ENCODE peak calls at places on chromosomes 11 and 22, in nine cellular contexts. One of them, this sample, is unnamed.

GRCh38 chr22:25363474-25363873 is 144.0 kb downstream of the CRYBB2 start:
- DNase-seq in GM23338: no peak
- DNase-seq in fibroblast of lung: no peak
- DNase-seq in psoas muscle: no peak
- DNase-seq in endothelial cell of umbilical vein: no peak
- DNase-seq in colonic mucosa: no peak
- DNase-seq in HepG2: no peak
- DNase-seq in dorsolateral prefrontal cortex: no peak
- DNase-seq in heart right ventricle: no peak
- DNase-seq in this sample: no peak

GRCh38 chr22:43001271-43002197 is 13.4 kb downstream of the PACSIN2 start:
- DNase-seq in GM23338: no peak
- DNase-seq in fibroblast of lung: peak; percentile 51
- DNase-seq in psoas muscle: no peak
- DNase-seq in endothelial cell of umbilical vein: peak; percentile 29
- DNase-seq in colonic mucosa: no peak
- DNase-seq in HepG2: peak; percentile 54
- DNase-seq in dorsolateral prefrontal cortex: peak; percentile 28
- DNase-seq in heart right ventricle: no peak
- DNase-seq in this sample: no peak

GRCh38 chr11:92759571-92760214 is 209.8 kb upstream of the MTNR1B start:
- DNase-seq in GM23338: no peak
- DNase-seq in fibroblast of lung: no peak
- DNase-seq in psoas muscle: no peak
- DNase-seq in endothelial cell of umbilical vein: no peak
- DNase-seq in colonic mucosa: no peak
- DNase-seq in HepG2: no peak
- DNase-seq in dorsolateral prefrontal cortex: no peak
- DNase-seq in heart right ventricle: no peak
- DNase-seq in this sample: no peak

GRCh38 chr22:37631448-37632173 is 7.9 kb upstream of the SH3BP1 start:
- DNase-seq in GM23338: no peak
- DNase-seq in fibroblast of lung: no peak
- DNase-seq in psoas muscle: no peak
- DNase-seq in endothelial cell of umbilical vein: no peak
- DNase-seq in colonic mucosa: no peak
- DNase-seq in HepG2: peak; percentile 36
- DNase-seq in dorsolateral prefrontal cortex: no peak
- DNase-seq in heart right ventricle: no peak
- DNase-seq in this sample: no peak

GRCh38 chr11:45146072-45147016 is at the start of gene PRDM11:
- DNase-seq in GM23338: peak; percentile 58
- DNase-seq in fibroblast of lung: peak; percentile 75
- DNase-seq in psoas muscle: peak; percentile 93
- DNase-seq in endothelial cell of umbilical vein: peak; percentile 53
- DNase-seq in colonic mucosa: peak; percentile 46
- DNase-seq in HepG2: no peak
- DNase-seq in dorsolateral prefrontal cortex: no peak
- DNase-seq in heart right ventricle: no peak
- DNase-seq in this sample: no peak

GRCh38 chr11:114262681-114263509 is 33.3 kb upstream of the NNMT start:
- DNase-seq in GM23338: peak; percentile 72
- DNase-seq in fibroblast of lung: peak; percentile 69
- DNase-seq in psoas muscle: peak; percentile 56
- DNase-seq in endothelial cell of umbilical vein: peak; percentile 55
- DNase-seq in colonic mucosa: no peak
- DNase-seq in HepG2: peak; percentile 44
- DNase-seq in dorsolateral prefrontal cortex: peak; percentile 67
- DNase-seq in heart right ventricle: no peak
- DNase-seq in this sample: no peak

GRCh38 chr22:25167834-25168601 is 31.6 kb upstream of the CRYBB3 start:
- DNase-seq in GM23338: no peak
- DNase-seq in fibroblast of lung: no peak
- DNase-seq in psoas muscle: no peak
- DNase-seq in endothelial cell of umbilical vein: no peak
- DNase-seq in colonic mucosa: no peak
- DNase-seq in HepG2: peak; percentile 27
- DNase-seq in dorsolateral prefrontal cortex: no peak
- DNase-seq in heart right ventricle: no peak
- DNase-seq in this sample: no peak

GRCh38 chr11:30889116-30889765 is 303.1 kb upstream of the MPPED2 start:
- DNase-seq in GM23338: no peak
- DNase-seq in fibroblast of lung: peak; percentile 5
- DNase-seq in psoas muscle: no peak
- DNase-seq in endothelial cell of umbilical vein: no peak
- DNase-seq in colonic mucosa: no peak
- DNase-seq in HepG2: no peak
- DNase-seq in dorsolateral prefrontal cortex: no peak
- DNase-seq in heart right ventricle: no peak
- DNase-seq in this sample: no peak

GRCh38 chr22:46336119-46337078 is 885 bp downstream of the TRMU start:
- DNase-seq in GM23338: peak; percentile 41
- DNase-seq in fibroblast of lung: peak; percentile 2
- DNase-seq in psoas muscle: peak; percentile 65
- DNase-seq in endothelial cell of umbilical vein: peak; percentile 43
- DNase-seq in colonic mucosa: peak; percentile 43
- DNase-seq in HepG2: peak; percentile 20
- DNase-seq in dorsolateral prefrontal cortex: peak; percentile 51
- DNase-seq in heart right ventricle: peak; percentile 44
- DNase-seq in this sample: no peak

GRCh38 chr11:28618426-28618825 is 510.2 kb downstream of the METTL15 start:
- DNase-seq in GM23338: no peak
- DNase-seq in fibroblast of lung: no peak
- DNase-seq in psoas muscle: no peak
- DNase-seq in endothelial cell of umbilical vein: peak; percentile 28
- DNase-seq in colonic mucosa: no peak
- DNase-seq in HepG2: no peak
- DNase-seq in dorsolateral prefrontal cortex: no peak
- DNase-seq in heart right ventricle: no peak
- DNase-seq in this sample: no peak

GRCh38 chr11:63532799-63533475 is 3.7 kb upstream of the PLAAT4 start:
- DNase-seq in GM23338: peak; percentile 32
- DNase-seq in fibroblast of lung: no peak
- DNase-seq in psoas muscle: no peak
- DNase-seq in endothelial cell of umbilical vein: no peak
- DNase-seq in colonic mucosa: no peak
- DNase-seq in HepG2: no peak
- DNase-seq in dorsolateral prefrontal cortex: no peak
- DNase-seq in heart right ventricle: no peak
- DNase-seq in this sample: no peak

GRCh38 chr11:128507936-128508335 is 79.4 kb downstream of the ETS1 start:
- DNase-seq in GM23338: no peak
- DNase-seq in fibroblast of lung: no peak
- DNase-seq in psoas muscle: no peak
- DNase-seq in endothelial cell of umbilical vein: no peak
- DNase-seq in colonic mucosa: no peak
- DNase-seq in HepG2: no peak
- DNase-seq in dorsolateral prefrontal cortex: no peak
- DNase-seq in heart right ventricle: no peak
- DNase-seq in this sample: no peak

GRCh38 chr11:114447892-114448291 is 8.6 kb downstream of the REXO2 start:
- DNase-seq in GM23338: no peak
- DNase-seq in fibroblast of lung: peak; percentile 89
- DNase-seq in psoas muscle: no peak
- DNase-seq in endothelial cell of umbilical vein: no peak
- DNase-seq in colonic mucosa: no peak
- DNase-seq in HepG2: no peak
- DNase-seq in dorsolateral prefrontal cortex: no peak
- DNase-seq in heart right ventricle: no peak
- DNase-seq in this sample: no peak

GRCh38 chr11:65793625-65794400 is 7.0 kb downstream of the OVOL1 start:
- DNase-seq in GM23338: no peak
- DNase-seq in fibroblast of lung: no peak
- DNase-seq in psoas muscle: no peak
- DNase-seq in endothelial cell of umbilical vein: no peak
- DNase-seq in colonic mucosa: peak; percentile 68
- DNase-seq in HepG2: no peak
- DNase-seq in dorsolateral prefrontal cortex: no peak
- DNase-seq in heart right ventricle: no peak
- DNase-seq in this sample: no peak

GRCh38 chr11:118306556-118306955 is 2.0 kb downstream of the CD3E start:
- DNase-seq in GM23338: no peak
- DNase-seq in fibroblast of lung: no peak
- DNase-seq in psoas muscle: no peak
- DNase-seq in endothelial cell of umbilical vein: no peak
- DNase-seq in colonic mucosa: no peak
- DNase-seq in HepG2: no peak
- DNase-seq in dorsolateral prefrontal cortex: no peak
- DNase-seq in heart right ventricle: no peak
- DNase-seq in this sample: no peak

GRCh38 chr11:7490054-7490453 is 4.7 kb downstream of the OLFML1 start:
- DNase-seq in GM23338: no peak
- DNase-seq in fibroblast of lung: peak; percentile 76
- DNase-seq in psoas muscle: no peak
- DNase-seq in endothelial cell of umbilical vein: no peak
- DNase-seq in colonic mucosa: no peak
- DNase-seq in HepG2: no peak
- DNase-seq in dorsolateral prefrontal cortex: no peak
- DNase-seq in heart right ventricle: no peak
- DNase-seq in this sample: no peak

GRCh38 chr22:40510965-40511364 is 125.6 kb downstream of the MRTFA start:
- DNase-seq in GM23338: no peak
- DNase-seq in fibroblast of lung: no peak
- DNase-seq in psoas muscle: no peak
- DNase-seq in endothelial cell of umbilical vein: no peak
- DNase-seq in colonic mucosa: no peak
- DNase-seq in HepG2: no peak
- DNase-seq in dorsolateral prefrontal cortex: no peak
- DNase-seq in heart right ventricle: no peak
- DNase-seq in this sample: no peak
- H3K27ac ChIP-seq in GM23338: no peak overlapping the region
- H3K27ac ChIP-seq in fibroblast of lung: peak overlapping the region; percentile 79
- H3K27ac ChIP-seq in psoas muscle: peak overlapping the region; percentile 75
- H3K27ac ChIP-seq in endothelial cell of umbilical vein: no peak overlapping the region
- H3K27ac ChIP-seq in colonic mucosa: peak overlapping the region; percentile 3
- H3K27ac ChIP-seq in HepG2: no peak overlapping the region
- H3K27ac ChIP-seq in dorsolateral prefrontal cortex: peak overlapping the region; percentile 24
- H3K27ac ChIP-seq in heart right ventricle: peak overlapping the region; percentile 82
- H3K27ac ChIP-seq in this sample: peak overlapping the region; percentile 82

DNA sequence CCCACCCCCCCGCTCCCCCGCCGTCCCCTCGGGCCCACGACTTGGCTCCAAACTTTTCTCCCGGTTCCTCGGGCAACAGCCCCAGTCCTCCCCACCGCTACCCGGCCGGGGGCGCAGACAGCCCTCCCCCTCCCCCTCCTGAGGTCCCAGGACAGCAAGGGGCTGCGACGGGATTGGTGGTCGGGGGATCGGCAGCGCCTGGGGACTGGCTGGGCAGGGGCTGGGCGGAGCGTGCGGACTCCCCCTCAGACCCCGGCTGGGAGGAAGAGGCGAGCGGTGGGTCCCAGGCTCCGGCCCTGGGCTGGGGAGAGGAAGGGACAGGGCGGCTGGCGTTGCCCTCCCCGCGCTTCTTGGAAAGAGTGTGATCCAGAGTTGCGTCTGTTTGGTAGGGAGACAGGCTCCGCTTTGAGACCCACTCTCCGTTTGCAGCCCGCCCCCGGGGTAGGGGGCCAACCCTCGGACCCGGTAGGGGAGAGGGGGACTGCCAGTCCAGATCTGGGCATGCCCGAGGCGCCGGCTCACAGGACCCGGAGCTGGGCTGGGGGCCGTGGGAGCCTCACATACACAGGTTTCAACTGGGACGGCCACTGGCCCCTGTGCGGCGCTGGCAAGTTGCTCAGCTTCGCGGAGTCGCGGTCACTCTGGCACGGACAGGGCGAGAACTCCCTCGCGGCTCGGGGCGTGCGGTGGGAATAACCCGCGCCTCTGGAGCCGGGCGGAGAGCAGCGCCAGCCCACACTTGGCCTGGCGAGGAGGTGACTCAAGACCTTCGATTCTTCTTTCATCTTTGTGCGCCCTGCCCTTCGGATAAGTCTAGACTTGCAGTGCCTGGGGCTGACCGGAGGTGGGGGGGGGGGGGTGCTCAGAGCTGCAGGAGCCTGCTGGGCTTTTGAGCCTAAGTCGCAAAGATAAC is 1.0 kb downstream of the TSKU start:
- DNase-seq in GM23338: peak; percentile 94
- DNase-seq in fibroblast of lung: peak; percentile 73
- DNase-seq in psoas muscle: peak; percentile 77
- DNase-seq in endothelial cell of umbilical vein: peak; percentile 84
- DNase-seq in colonic mucosa: peak; percentile 53
- DNase-seq in HepG2: peak; percentile 79
- DNase-seq in dorsolateral prefrontal cortex: no peak
- DNase-seq in heart right ventricle: peak; percentile 61
- DNase-seq in this sample: no peak
- TF ChIP-seq CTCF in GM23338: no peak
- TF ChIP-seq CTCF in fibroblast of lung: no peak
- TF ChIP-seq CTCF in psoas muscle: no peak
- TF ChIP-seq CTCF in endothelial cell of umbilical vein: no peak
- TF ChIP-seq CTCF in colonic mucosa: no peak
- TF ChIP-seq CTCF in HepG2: no peak
- TF ChIP-seq CTCF in dorsolateral prefrontal cortex: no peak
- TF ChIP-seq CTCF in heart right ventricle: no peak
- TF ChIP-seq CTCF in this sample: no peak

DNA sequence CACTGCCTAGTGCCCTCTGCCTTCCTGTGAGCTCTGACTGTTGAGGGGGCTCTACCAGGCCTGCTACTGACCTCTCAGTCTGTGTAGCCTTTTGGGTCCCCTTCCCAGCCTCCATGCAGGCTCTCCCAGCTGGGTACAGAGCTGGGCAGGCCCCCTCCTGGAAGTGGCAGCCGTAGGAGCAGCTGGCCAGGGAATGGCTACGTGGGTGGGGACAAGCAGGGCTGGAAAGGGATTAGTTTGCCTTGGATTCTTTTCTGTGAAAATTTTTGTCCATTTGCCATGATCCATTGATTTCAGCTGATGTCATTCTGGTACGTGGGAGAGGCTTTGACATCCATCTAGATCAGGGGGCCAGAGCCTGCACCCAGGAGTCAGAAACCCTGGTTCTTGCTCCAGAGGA is 23.9 kb upstream of the NECTIN1 start:
- DNase-seq in GM23338: no peak
- DNase-seq in fibroblast of lung: no peak
- DNase-seq in psoas muscle: no peak
- DNase-seq in endothelial cell of umbilical vein: no peak
- DNase-seq in colonic mucosa: no peak
- DNase-seq in HepG2: no peak
- DNase-seq in dorsolateral prefrontal cortex: no peak
- DNase-seq in heart right ventricle: no peak
- DNase-seq in this sample: no peak
- H3K27ac ChIP-seq in GM23338: no peak overlapping the region
- H3K27ac ChIP-seq in fibroblast of lung: no peak overlapping the region
- H3K27ac ChIP-seq in psoas muscle: no peak overlapping the region
- H3K27ac ChIP-seq in endothelial cell of umbilical vein: no peak overlapping the region
- H3K27ac ChIP-seq in colonic mucosa: no peak overlapping the region
- H3K27ac ChIP-seq in HepG2: no peak overlapping the region
- H3K27ac ChIP-seq in dorsolateral prefrontal cortex: peak overlapping the region; percentile 66
- H3K27ac ChIP-seq in heart right ventricle: no peak overlapping the region
- H3K27ac ChIP-seq in this sample: no peak overlapping the region

GRCh38 chr22:29306175-29306829 is at the start of gene GAS2L1:
- DNase-seq in GM23338: peak; percentile 80
- DNase-seq in fibroblast of lung: peak; percentile 80
- DNase-seq in psoas muscle: peak; percentile 93
- DNase-seq in endothelial cell of umbilical vein: peak; percentile 85
- DNase-seq in colonic mucosa: peak; percentile 90
- DNase-seq in HepG2: peak; percentile 54
- DNase-seq in dorsolateral prefrontal cortex: peak; percentile 77
- DNase-seq in heart right ventricle: peak; percentile 90
- DNase-seq in this sample: no peak
- TF ChIP-seq CTCF in GM23338: peak; percentile 34
- TF ChIP-seq CTCF in fibroblast of lung: peak; percentile 64
- TF ChIP-seq CTCF in psoas muscle: peak; percentile 78
- TF ChIP-seq CTCF in endothelial cell of umbilical vein: peak; percentile 56
- TF ChIP-seq CTCF in colonic mucosa: peak; percentile 54
- TF ChIP-seq CTCF in HepG2: peak; percentile 92
- TF ChIP-seq CTCF in dorsolateral prefrontal cortex: peak; percentile 50
- TF ChIP-seq CTCF in heart right ventricle: peak; percentile 77
- TF ChIP-seq CTCF in this sample: peak; percentile 65

This sample was measured in thoracic aorta.